ENCODE peak calls at places on chromosome 22, in five cellular contexts. One of them, this sample, is unnamed.

GRCh38 chr22:39502789-39503464 is 837 bp downstream of the MIEF1 start:
- DNase-seq in GM23338: no peak
- DNase-seq in GM12878: no peak
- DNase-seq in HCT116: no peak
- DNase-seq in K562: no peak
- DNase-seq in this sample: no peak

GRCh38 chr22:20526628-20527355 is 19.4 kb downstream of the MED15 start:
- DNase-seq in HCT116: no peak
- DNase-seq in K562: no peak
- DNase-seq in GM12878: no peak
- DNase-seq in GM23338: no peak
- DNase-seq in this sample: peak; percentile 24

GRCh38 chr22:24543679-24544243 is 11.2 kb downstream of the GUCD1 start:
- DNase-seq in K562: no peak
- DNase-seq in GM12878: no peak
- DNase-seq in HCT116: no peak
- DNase-seq in GM23338: no peak
- DNase-seq in this sample: no peak

GRCh38 chr22:33917744-33918406 is 2.4 kb downstream of the LARGE1 start:
- DNase-seq in K562: no peak
- DNase-seq in GM23338: peak; percentile 66
- DNase-seq in GM12878: peak; percentile 37
- DNase-seq in HCT116: no peak
- DNase-seq in this sample: no peak

GRCh38 chr22:24587948-24588347 is 4.9 kb downstream of the LRRC75B start:
- DNase-seq in GM23338: no peak
- DNase-seq in K562: no peak
- DNase-seq in HCT116: no peak
- DNase-seq in GM12878: no peak
- DNase-seq in this sample: no peak

GRCh38 chr22:29048822-29049654 is 12.6 kb downstream of the C22orf31 start:
- DNase-seq in GM23338: no peak
- DNase-seq in GM12878: no peak
- DNase-seq in HCT116: no peak
- DNase-seq in K562: no peak
- DNase-seq in this sample: no peak

GRCh38 chr22:45537734-45538181 is 35.1 kb downstream of the FBLN1 start:
- DNase-seq in GM12878: no peak
- DNase-seq in GM23338: no peak
- DNase-seq in K562: no peak
- DNase-seq in HCT116: no peak
- DNase-seq in this sample: peak; percentile 26

GRCh38 chr22:46390652-46391301 is 55.3 kb downstream of the TRMU start:
- DNase-seq in GM23338: no peak
- DNase-seq in HCT116: no peak
- DNase-seq in K562: peak; percentile 56
- DNase-seq in GM12878: no peak
- DNase-seq in this sample: no peak

GRCh38 chr22:26887456-26887855 is 230.1 kb downstream of the MIAT start:
- DNase-seq in HCT116: no peak
- DNase-seq in GM23338: peak; percentile 56
- DNase-seq in GM12878: no peak
- DNase-seq in K562: no peak
- DNase-seq in this sample: no peak

GRCh38 chr22:35631597-35631996 is 14.5 kb upstream of the MB start:
- DNase-seq in GM12878: no peak
- DNase-seq in HCT116: peak; percentile 65
- DNase-seq in K562: peak; percentile 41
- DNase-seq in GM23338: peak; percentile 92
- DNase-seq in this sample: no peak

GRCh38 chr22:24214467-24215285 is 30.2 kb downstream of the GGT5 start:
- DNase-seq in GM23338: no peak
- DNase-seq in K562: no peak
- DNase-seq in GM12878: no peak
- DNase-seq in HCT116: no peak
- DNase-seq in this sample: no peak

GRCh38 chr22:24865508-24865907 is 59.5 kb downstream of the SGSM1 start:
- DNase-seq in HCT116: no peak
- DNase-seq in GM23338: no peak
- DNase-seq in GM12878: no peak
- DNase-seq in K562: no peak
- DNase-seq in this sample: no peak

GRCh38 chr22:21020802-21021429 is 6.0 kb downstream of the P2RX6 start:
- DNase-seq in GM12878: no peak
- DNase-seq in GM23338: peak; percentile 85
- DNase-seq in K562: peak; percentile 95
- DNase-seq in HCT116: no peak
- DNase-seq in this sample: no peak

GRCh38 chr22:40425082-40425481 is 54.7 kb downstream of the SGSM3 start:
- DNase-seq in GM23338: no peak
- DNase-seq in GM12878: no peak
- DNase-seq in K562: no peak
- DNase-seq in HCT116: no peak
- DNase-seq in this sample: no peak

GRCh38 chr22:26479043-26479791 is 4.4 kb downstream of the HPS4 start:
- DNase-seq in GM23338: no peak
- DNase-seq in HCT116: no peak
- DNase-seq in K562: peak; percentile 26
- DNase-seq in GM12878: no peak
- DNase-seq in this sample: no peak

GRCh38 chr22:46367707-46368191 is 32.2 kb downstream of the TRMU start:
- DNase-seq in HCT116: peak; percentile 29
- DNase-seq in K562: peak; percentile 67
- DNase-seq in GM23338: peak; percentile 87
- DNase-seq in GM12878: no peak
- DNase-seq in this sample: no peak

GRCh38 chr22:32723632-32724031 is 77.9 kb upstream of the TIMP3 start:
- DNase-seq in HCT116: no peak
- DNase-seq in GM12878: peak; percentile 25
- DNase-seq in K562: no peak
- DNase-seq in GM23338: no peak
- DNase-seq in this sample: peak; percentile 91

GRCh38 chr22:22812031-22812905 is 75.3 kb upstream of the IGLL5 start:
- DNase-seq in HCT116: no peak
- DNase-seq in K562: no peak
- DNase-seq in GM12878: no peak
- DNase-seq in GM23338: no peak
- DNase-seq in this sample: no peak

GRCh38 chr22:46247443-46247975 is 2.6 kb downstream of the CDPF1 start:
- DNase-seq in K562: no peak
- DNase-seq in GM12878: no peak
- DNase-seq in GM23338: no peak
- DNase-seq in HCT116: no peak
- DNase-seq in this sample: no peak

GRCh38 chr22:19122752-19123492 is 710 bp upstream of the DGCR2 start:
- DNase-seq in GM23338: peak; percentile 67
- DNase-seq in K562: peak; percentile 75
- DNase-seq in GM12878: no peak
- DNase-seq in HCT116: no peak
- DNase-seq in this sample: no peak

GRCh38 chr22:22735695-22736611 is 91.5 kb downstream of the GGTLC2 start:
- DNase-seq in GM12878: no peak
- DNase-seq in HCT116: no peak
- DNase-seq in K562: peak; percentile 55
- DNase-seq in GM23338: no peak
- DNase-seq in this sample: no peak

GRCh38 chr22:26673485-26673884 is 16.1 kb downstream of the MIAT start:
- DNase-seq in GM23338: no peak
- DNase-seq in HCT116: no peak
- DNase-seq in GM12878: no peak
- DNase-seq in K562: no peak
- DNase-seq in this sample: no peak

GRCh38 chr22:31284241-31284745 is 8.0 kb downstream of the PIK3IP1 start:
- DNase-seq in GM12878: no peak
- DNase-seq in HCT116: no peak
- DNase-seq in GM23338: no peak
- DNase-seq in K562: no peak
- DNase-seq in this sample: no peak

GRCh38 chr22:20283674-20284066 is 15.6 kb upstream of the RTN4R start:
- DNase-seq in K562: no peak
- DNase-seq in HCT116: no peak
- DNase-seq in GM23338: no peak
- DNase-seq in GM12878: no peak
- DNase-seq in this sample: no peak

GRCh38 chr22:36329217-36330078 is 58.3 kb downstream of the MYH9 start:
- DNase-seq in K562: peak; percentile 71
- DNase-seq in HCT116: peak; percentile 52
- DNase-seq in GM23338: peak; percentile 99
- DNase-seq in GM12878: no peak
- DNase-seq in this sample: no peak

GRCh38 chr22:45216133-45217003 is 24.3 kb downstream of the KIAA0930 start:
- DNase-seq in K562: no peak
- DNase-seq in GM12878: no peak
- DNase-seq in HCT116: no peak
- DNase-seq in GM23338: peak; percentile 68
- DNase-seq in this sample: no peak

GRCh38 chr22:49575703-49576081 is 252.0 kb downstream of the BRD1 start:
- DNase-seq in GM23338: no peak
- DNase-seq in HCT116: no peak
- DNase-seq in GM12878: no peak
- DNase-seq in K562: no peak
- DNase-seq in this sample: no peak
- TF ChIP-seq EZH2 in GM23338: no peak
- TF ChIP-seq EZH2 in HCT116: no peak
- TF ChIP-seq EZH2 in GM12878: no peak
- TF ChIP-seq EZH2 in K562: no peak
- TF ChIP-seq EZH2 in this sample: no peak

GRCh38 chr22:37521236-37521739 is 2.1 kb upstream of the CARD10 start:
- DNase-seq in GM12878: no peak
- DNase-seq in GM23338: no peak
- DNase-seq in HCT116: no peak
- DNase-seq in K562: no peak
- DNase-seq in this sample: no peak
- H3K27ac ChIP-seq in GM12878: no peak overlapping the region
- H3K27ac ChIP-seq in GM23338: no peak overlapping the region
- H3K27ac ChIP-seq in HCT116: no peak overlapping the region
- H3K27ac ChIP-seq in K562: no peak overlapping the region
- H3K27ac ChIP-seq in this sample: no peak overlapping the region

GRCh38 chr22:43892183-43892894 is 526 bp upstream of the PNPLA5 start:
- DNase-seq in K562: no peak
- DNase-seq in GM23338: peak; percentile 61
- DNase-seq in GM12878: no peak
- DNase-seq in HCT116: no peak
- DNase-seq in this sample: no peak
- TF ChIP-seq POLR2AphosphoS5 in K562: no peak
- TF ChIP-seq POLR2AphosphoS5 in GM23338: no peak
- TF ChIP-seq POLR2AphosphoS5 in GM12878: no peak
- TF ChIP-seq POLR2AphosphoS5 in HCT116: no peak
- TF ChIP-seq POLR2AphosphoS5 in this sample: no peak

DNA sequence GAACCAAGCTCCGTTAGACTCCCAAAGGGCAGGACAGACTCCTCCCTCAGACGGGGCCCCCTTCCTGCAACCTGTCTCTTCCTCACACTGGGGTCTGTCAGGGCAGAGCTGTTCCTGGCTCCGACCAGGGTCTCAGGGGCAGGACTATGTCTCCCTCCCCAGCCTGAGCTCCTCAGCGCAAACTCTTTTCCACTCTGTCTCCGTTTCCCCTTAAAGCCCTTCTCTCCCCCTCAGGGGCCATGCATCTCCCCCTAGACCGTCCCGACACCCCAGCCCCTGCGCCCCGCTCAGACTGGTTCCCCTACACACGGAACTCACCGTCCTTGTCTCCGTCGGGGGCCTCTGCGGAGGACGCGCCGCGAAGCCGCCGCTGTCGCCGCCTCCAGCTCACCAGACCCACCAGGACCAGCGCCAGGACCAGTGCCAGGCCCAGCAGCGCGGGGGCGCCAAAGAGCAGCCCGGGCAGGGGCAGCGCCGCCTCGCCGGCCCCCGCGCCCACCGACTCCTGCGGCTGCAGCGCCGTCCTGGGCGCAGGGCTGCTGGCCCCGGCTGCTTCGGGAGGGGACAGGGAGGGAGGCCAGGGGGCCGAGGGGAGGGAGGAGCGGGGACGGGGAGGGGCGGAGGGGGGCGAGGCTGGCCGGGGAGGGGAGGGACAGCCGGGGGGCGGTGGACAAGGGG is 684 bp downstream of the TNFRSF13C start:
- DNase-seq in K562: peak; percentile 74
- DNase-seq in GM23338: peak; percentile 89
- DNase-seq in HCT116: no peak
- DNase-seq in GM12878: no peak
- DNase-seq in this sample: no peak
- TF ChIP-seq EZH2 in K562: no peak
- TF ChIP-seq EZH2 in GM23338: peak; percentile 72
- TF ChIP-seq EZH2 in HCT116: no peak
- TF ChIP-seq EZH2 in GM12878: no peak
- TF ChIP-seq EZH2 in this sample: no peak

This sample was measured in SK-N-MC.